ENCODE peak calls at places on chromosome 17, in four cellular contexts. H is GM23338, Z is stomach, M is prostate gland. V is an unnamed sample.

GRCh38 chr17:4420692-4421131 is 13.0 kb upstream of the SPNS3 start:
- DNase-seq in Z (peak), H (peak), M (peak), V (no peak)

GRCh38 chr17:38455288-38455915 is 27.1 kb downstream of the ARHGAP23 start:
- DNase-seq in H (peak), M (peak), Z (no peak), V (no peak)

GRCh38 chr17:42971589-42971988 is 7.3 kb upstream of the AARSD1 start:
- DNase-seq in M (no peak), H (no peak), Z (no peak), V (no peak)

GRCh38 chr17:50100921-50101345 is 5.8 kb downstream of the PDK2 start:
- DNase-seq in M (no peak), H (peak), Z (no peak), V (no peak)

GRCh38 chr17:67959510-67959909 is 36.8 kb downstream of the C17orf58 start:
- DNase-seq in H (peak), M (no peak), Z (no peak), V (no peak)

GRCh38 chr17:59513934-59514841 is 51.2 kb upstream of the DHX40 start:
- DNase-seq in M (peak), Z (peak), H (no peak), V (peak)

GRCh38 chr17:67403483-67403882 is 26.4 kb downstream of the PITPNC1 start:
- DNase-seq in H (no peak), M (no peak), Z (no peak), V (no peak)

GRCh38 chr17:51439395-51440229 is 179.3 kb downstream of the UTP18 start:
- DNase-seq in M (no peak), Z (no peak), H (no peak), V (no peak)

GRCh38 chr17:5826384-5826783 is 242.1 kb upstream of the NLRP1 start:
- DNase-seq in M (no peak), Z (no peak), H (no peak), V (no peak)

GRCh38 chr17:57279432-57279831 is 23.1 kb downstream of the MSI2 start:
- DNase-seq in H (no peak), Z (no peak), M (no peak), V (no peak)

GRCh38 chr17:18087610-18088491 is at the start of gene DRG2:
- DNase-seq in Z (peak), M (peak), H (peak), V (peak)

GRCh38 chr17:72684405-72685020 is 408.0 kb downstream of the SLC39A11 start:
- DNase-seq in H (no peak), Z (no peak), M (no peak), V (no peak)

GRCh38 chr17:17075037-17075755 is 32.9 kb downstream of the MPRIP start:
- DNase-seq in M (no peak), H (no peak), Z (no peak), V (no peak)

GRCh38 chr17:3865166-3865565 is 19.1 kb upstream of the NCBP3 start:
- DNase-seq in Z (no peak), H (no peak), M (no peak), V (peak)

GRCh38 chr17:30361766-30362279 is 16.9 kb upstream of the CPD start:
- DNase-seq in Z (no peak), H (no peak), M (no peak), V (no peak)

GRCh38 chr17:42819939-42820535 is 4.0 kb downstream of the BECN1 start:
- DNase-seq in Z (peak), M (no peak), H (peak), V (peak)

GRCh38 chr17:11240841-11241610 is at the start of gene SHISA6:
- DNase-seq in H (peak), Z (no peak), M (peak), V (no peak)

GRCh38 chr17:79730769-79731483 is at the start of gene ENPP7:
- DNase-seq in Z (no peak), H (no peak), M (no peak), V (peak)
- TF ChIP-seq POLR2AphosphoS5 in Z (no peak), H (no peak), M (no peak), V (no peak)

GRCh38 chr17:29194669-29195068 is 14.5 kb upstream of the MYO18A start:
- DNase-seq in Z (no peak), H (no peak), M (no peak), V (no peak)

GRCh38 chr17:29190808-29191207 is 10.6 kb upstream of the MYO18A start:
- DNase-seq in M (no peak), Z (no peak), H (no peak), V (no peak)

GRCh38 chr17:29193146-29193545 is 12.9 kb upstream of the MYO18A start:
- DNase-seq in M (no peak), H (no peak), Z (no peak), V (no peak)

GRCh38 chr17:29195465-29196081 is 15.4 kb upstream of the MYO18A start:
- DNase-seq in M (no peak), H (no peak), Z (no peak), V (peak)

GRCh38 chr17:29190039-29190438 is 9.8 kb upstream of the MYO18A start:
- DNase-seq in Z (no peak), M (no peak), H (no peak), V (peak)
- TF ChIP-seq POLR2AphosphoS5 in Z (no peak), M (no peak), H (no peak), V (no peak)

GRCh38 chr17:34998205-34998604 is 17.9 kb downstream of the LIG3 start:
- DNase-seq in M (peak), H (peak), Z (peak), V (peak)
- TF ChIP-seq POLR2AphosphoS5 in M (peak), H (no peak), Z (peak), V (no peak)

GRCh38 chr17:7380855-7381683 is at the start of gene TNK1:
- DNase-seq in H (peak), M (peak), Z (peak), V (peak)
- TF ChIP-seq POLR2AphosphoS5 in H (peak), M (peak), Z (peak), V (peak)

GRCh38 chr17:19728114-19728495 is 11.7 kb upstream of the SLC47A2 start:
- DNase-seq in H (no peak), Z (peak), M (peak), V (peak)
- TF ChIP-seq POLR2AphosphoS5 in H (no peak), Z (peak), M (peak), V (peak)

GRCh38 chr17:34383225-34383615 is 20.2 kb upstream of the CCL1 start:
- DNase-seq in H (no peak), M (no peak), Z (no peak), V (no peak)

GRCh38 chr17:34379876-34380275 is 16.8 kb upstream of the CCL1 start:
- DNase-seq in M (no peak), Z (no peak), H (no peak), V (no peak)

GRCh38 chr17:34384271-34384670 is 21.2 kb upstream of the CCL1 start:
- DNase-seq in H (no peak), M (no peak), Z (no peak), V (no peak)

GRCh38 chr17:34384822-34385605 is 22.0 kb upstream of the CCL1 start:
- DNase-seq in H (no peak), M (no peak), Z (no peak), V (no peak)

GRCh38 chr17:34382586-34383224 is 19.7 kb upstream of the CCL1 start:
- DNase-seq in M (no peak), H (no peak), Z (no peak), V (no peak)
- TF ChIP-seq POLR2AphosphoS5 in M (no peak), H (no peak), Z (no peak), V (no peak)

DNA sequence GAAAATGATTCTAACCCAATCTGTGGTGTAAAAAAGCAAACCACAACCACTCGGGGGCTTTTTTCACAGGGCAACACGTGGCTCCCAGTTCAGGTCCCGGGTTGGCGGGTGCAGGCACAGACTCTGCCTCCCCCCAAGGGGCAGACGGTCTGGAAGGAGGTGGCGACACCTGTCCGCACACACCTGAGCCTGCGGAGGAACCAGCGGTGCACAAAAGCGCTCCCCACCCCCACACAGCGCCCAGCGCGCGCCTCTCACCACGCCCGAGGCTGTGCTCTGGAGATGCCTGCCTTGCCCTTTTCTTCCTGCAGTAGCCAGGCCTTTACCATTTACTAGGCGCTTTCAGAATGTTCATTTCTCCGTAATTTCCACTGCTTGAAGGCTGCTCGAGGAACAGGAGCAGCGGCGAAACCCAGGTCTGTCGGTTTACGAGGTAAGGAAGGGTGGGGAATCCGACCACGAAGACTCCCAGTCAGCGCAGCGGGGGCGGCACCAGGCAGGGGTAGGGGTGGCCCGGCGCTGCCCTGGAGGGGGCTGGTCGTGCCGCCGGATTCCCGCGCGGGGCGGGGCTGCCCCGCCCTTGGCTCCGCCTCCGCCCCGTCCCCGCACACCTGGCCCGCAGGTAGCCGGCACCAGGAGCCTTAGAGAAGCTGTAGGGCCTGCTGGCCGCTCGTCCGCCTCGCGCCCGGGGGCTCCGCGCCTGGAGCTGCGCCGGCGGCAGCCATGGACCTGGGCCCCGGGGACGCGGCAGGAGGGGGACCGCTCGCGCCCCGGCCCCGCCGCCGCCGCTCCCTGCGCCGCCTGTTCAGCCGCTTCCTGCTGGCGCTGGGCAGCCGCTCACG is at the start of gene USP43:
- DNase-seq in Z (peak), M (peak), H (peak), V (peak)
- TF ChIP-seq POLR2AphosphoS5 in Z (peak), M (peak), H (peak), V (no peak)

DNA sequence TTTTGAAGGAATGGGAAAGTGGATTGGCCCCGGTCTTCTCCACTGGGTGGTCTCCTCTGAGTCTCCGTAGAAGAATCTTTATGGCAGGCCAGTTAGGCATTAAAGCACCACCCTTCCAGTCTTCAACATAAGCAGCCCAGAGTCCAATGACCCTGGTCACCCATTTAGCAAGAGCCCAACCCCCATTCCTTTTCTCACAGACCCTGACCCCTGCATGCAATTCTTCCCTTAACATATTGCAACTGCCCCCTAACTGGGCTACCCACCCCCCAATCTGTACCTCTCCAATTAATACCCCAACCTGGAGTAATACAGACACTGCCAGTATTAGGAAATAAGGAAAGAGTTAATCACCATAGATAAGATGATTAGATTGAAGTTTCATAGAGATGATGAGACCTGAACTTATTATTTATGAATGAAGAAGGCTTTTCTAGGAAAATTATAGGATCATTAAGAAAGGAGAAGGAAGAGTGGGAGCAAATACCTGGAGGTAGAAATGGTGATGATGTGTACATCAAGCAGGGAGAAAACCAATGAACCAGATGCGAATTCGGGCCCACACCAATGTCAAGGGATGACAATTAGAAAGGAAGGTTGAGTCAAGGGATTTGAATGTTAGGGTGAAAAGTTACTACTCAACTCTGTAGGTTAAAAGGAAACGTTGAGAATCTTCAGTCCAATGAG is 2.4 kb downstream of the CCL2 start:
- DNase-seq in H (no peak), M (no peak), Z (no peak), V (no peak)
- TF ChIP-seq POLR2AphosphoS5 in H (no peak), M (no peak), Z (no peak), V (no peak)